ENCODE peak calls at places on chromosomes 16 and 17, in seven cellular contexts. P is adrenal gland, W is gastrocnemius medialis, R is body of pancreas, B is uterus, U is GM12878, N is suprapubic skin. S is an unnamed sample.

GRCh38 chr16:27625050-27625697 is 75.2 kb downstream of the KATNIP start:
- DNase-seq in N (no peak), B (no peak), P (peak), W (no peak), R (peak), U (no peak), S (no peak)

GRCh38 chr17:35801583-35802224 is 6.3 kb upstream of the MMP28 start:
- DNase-seq in R (peak), B (peak), U (no peak), N (no peak), P (peak), W (peak), S (no peak)

GRCh38 chr17:82973456-82974135 is 105.8 kb upstream of the METRNL start:
- DNase-seq in N (no peak), P (no peak), W (no peak), R (no peak), B (no peak), U (no peak), S (peak)

GRCh38 chr17:34299918-34300600 is 14.5 kb downstream of the CCL11 start:
- DNase-seq in U (no peak), R (no peak), W (no peak), N (no peak), B (no peak), P (no peak), S (no peak)

GRCh38 chr16:11379420-11379819 is 34.2 kb downstream of the RMI2 start:
- DNase-seq in W (no peak), N (no peak), U (peak), B (no peak), R (peak), P (peak), S (no peak)

GRCh38 chr17:48153711-48154642 is 46.4 kb downstream of the SNX11 start:
- DNase-seq in P (peak), R (peak), N (no peak), W (no peak), U (no peak), B (no peak), S (no peak)

GRCh38 chr17:13230908-13231307 is 213.1 kb upstream of the ELAC2 start:
- DNase-seq in B (no peak), R (no peak), W (no peak), U (no peak), P (no peak), N (no peak), S (no peak)

GRCh38 chr17:61218438-61218837 is 181.2 kb upstream of the TBX2 start:
- DNase-seq in B (no peak), P (no peak), U (no peak), N (no peak), W (no peak), R (no peak), S (no peak)

GRCh38 chr17:73600103-73600871 is 44.0 kb downstream of the SDK2 start:
- DNase-seq in N (no peak), P (no peak), R (no peak), U (no peak), W (no peak), B (no peak), S (no peak)

GRCh38 chr16:9847146-9847545 is 335.1 kb downstream of the GRIN2A start:
- DNase-seq in P (no peak), W (no peak), N (no peak), U (no peak), R (no peak), B (no peak), S (no peak)

GRCh38 chr17:79954281-79955166 is 81.1 kb downstream of the TBC1D16 start:
- DNase-seq in R (peak), W (no peak), N (no peak), B (peak), P (no peak), U (no peak), S (no peak)

GRCh38 chr17:51354908-51355307 is 94.6 kb downstream of the UTP18 start:
- DNase-seq in R (no peak), W (no peak), U (no peak), N (no peak), B (no peak), P (no peak), S (no peak)

GRCh38 chr16:47132310-47132709 is 11.4 kb downstream of the NETO2 start:
- DNase-seq in R (no peak), W (no peak), N (no peak), U (no peak), P (no peak), B (no peak), S (no peak)

GRCh38 chr17:28497931-28498330 is 8.2 kb upstream of the FOXN1 start:
- DNase-seq in P (no peak), U (no peak), B (no peak), R (peak), N (no peak), W (no peak), S (no peak)

GRCh38 chr16:86634290-86634689 is 55.9 kb downstream of the FOXL1 start:
- DNase-seq in N (no peak), U (no peak), R (no peak), W (no peak), P (no peak), B (no peak), S (no peak)

GRCh38 chr17:8503807-8504206 is 68.1 kb downstream of the NDEL1 start:
- DNase-seq in W (no peak), N (no peak), R (no peak), U (no peak), P (no peak), B (no peak), S (no peak)

GRCh38 chr17:2083613-2084128 is 28.8 kb downstream of the HIC1 start:
- DNase-seq in U (peak), N (no peak), R (no peak), B (no peak), W (no peak), P (peak), S (no peak)

GRCh38 chr17:15384142-15384803 is 42.9 kb upstream of the TEKT3 start:
- DNase-seq in U (no peak), B (peak), R (peak), W (peak), N (peak), P (peak), S (peak)

GRCh38 chr17:50562266-50563094 is 2.0 kb downstream of the CACNA1G start:
- DNase-seq in B (no peak), P (no peak), U (no peak), R (no peak), W (no peak), N (no peak), S (no peak)

GRCh38 chr16:68283840-68284595 is 19.7 kb downstream of the SLC7A6 start:
- DNase-seq in N (peak), P (no peak), R (no peak), W (peak), U (no peak), B (no peak), S (no peak)

GRCh38 chr17:62713096-62713870 is 85.8 kb downstream of the MRC2 start:
- DNase-seq in P (no peak), R (no peak), B (no peak), N (no peak), U (no peak), W (no peak), S (no peak)

GRCh38 chr16:83940630-83941378 is 12.2 kb upstream of the OSGIN1 start:
- DNase-seq in P (no peak), B (no peak), R (no peak), N (no peak), U (no peak), W (no peak), S (no peak)

GRCh38 chr17:55004484-55004883 is 35.9 kb downstream of the STXBP4 start:
- DNase-seq in N (no peak), U (no peak), B (no peak), W (no peak), P (no peak), R (no peak), S (no peak)

GRCh38 chr16:29306201-29306600 is 100.3 kb downstream of the NPIPB11 start:
- DNase-seq in B (no peak), R (no peak), W (no peak), U (no peak), P (no peak), N (no peak), S (no peak)

GRCh38 chr16:3023415-3023668 is 400 bp downstream of the HCFC1R1 start:
- DNase-seq in U (no peak), N (no peak), P (peak), W (peak), R (peak), B (peak), S (no peak)

GRCh38 chr17:4090898-4091297 is 51.9 kb downstream of the ZZEF1 start:
- DNase-seq in P (no peak), N (no peak), B (no peak), W (peak), R (no peak), U (no peak), S (no peak)

GRCh38 chr16:71347146-71347545 is 11.4 kb upstream of the CALB2 start:
- DNase-seq in N (no peak), B (no peak), P (no peak), U (no peak), W (no peak), R (no peak), S (peak)

GRCh38 chr17:74569392-74570003 is 2.2 kb upstream of the CD300H start:
- DNase-seq in W (peak), U (no peak), B (peak), R (peak), P (peak), N (no peak), S (no peak)

GRCh38 chr17:65051922-65052321 is 4.6 kb downstream of the GNA13 start:
- DNase-seq in R (no peak), B (no peak), N (no peak), P (no peak), W (no peak), U (no peak), S (no peak)

GRCh38 chr16:56481468-56482112 is 30.2 kb downstream of the OGFOD1 start:
- DNase-seq in U (no peak), N (no peak), R (no peak), B (no peak), P (no peak), W (peak), S (no peak)

GRCh38 chr16:67241008-67241900 is 6.0 kb downstream of the FHOD1 start:
- DNase-seq in N (no peak), W (peak), P (peak), R (peak), U (no peak), B (no peak), S (no peak)

GRCh38 chr17:69608114-69608513 is 193.6 kb downstream of the MAP2K6 start:
- DNase-seq in B (no peak), P (no peak), N (no peak), R (no peak), U (no peak), W (no peak), S (no peak)

GRCh38 chr17:10019941-10020403 is 114.9 kb upstream of the RCVRN start:
- DNase-seq in W (no peak), P (no peak), B (no peak), R (no peak), N (no peak), U (no peak), S (no peak)

GRCh38 chr17:71530227-71530626 is 590.6 kb upstream of the SOX9 start:
- DNase-seq in B (no peak), R (no peak), N (no peak), P (no peak), W (no peak), U (no peak), S (no peak)

GRCh38 chr17:61457226-61457983 is 5.2 kb downstream of the TBX4 start:
- DNase-seq in P (no peak), R (no peak), B (no peak), U (no peak), W (no peak), N (no peak), S (peak)

GRCh38 chr16:3934491-3935185 is 54.1 kb upstream of the CREBBP start:
- DNase-seq in R (no peak), N (peak), P (no peak), U (no peak), W (no peak), B (no peak), S (no peak)

GRCh38 chr16:25395528-25395927 is 137.9 kb upstream of the ZKSCAN2 start:
- DNase-seq in B (no peak), U (no peak), P (no peak), R (no peak), W (no peak), N (no peak), S (no peak)

GRCh38 chr17:19331134-19331533 is 31.4 kb downstream of the B9D1 start:
- DNase-seq in U (no peak), W (no peak), N (no peak), B (peak), P (no peak), R (no peak), S (no peak)

GRCh38 chr17:4845128-4845527 is 12.0 kb downstream of the MINK1 start:
- DNase-seq in U (no peak), B (no peak), P (peak), R (no peak), N (no peak), W (no peak), S (no peak)

GRCh38 chr16:85197611-85198566 is 85.6 kb upstream of the CIBAR2 start:
- DNase-seq in N (no peak), W (no peak), B (no peak), U (no peak), R (peak), P (peak), S (no peak)
- H3K27ac ChIP-seq in N (no peak), W (peak), B (peak), U (no peak), R (peak), P (peak), S (no peak)

DNA sequence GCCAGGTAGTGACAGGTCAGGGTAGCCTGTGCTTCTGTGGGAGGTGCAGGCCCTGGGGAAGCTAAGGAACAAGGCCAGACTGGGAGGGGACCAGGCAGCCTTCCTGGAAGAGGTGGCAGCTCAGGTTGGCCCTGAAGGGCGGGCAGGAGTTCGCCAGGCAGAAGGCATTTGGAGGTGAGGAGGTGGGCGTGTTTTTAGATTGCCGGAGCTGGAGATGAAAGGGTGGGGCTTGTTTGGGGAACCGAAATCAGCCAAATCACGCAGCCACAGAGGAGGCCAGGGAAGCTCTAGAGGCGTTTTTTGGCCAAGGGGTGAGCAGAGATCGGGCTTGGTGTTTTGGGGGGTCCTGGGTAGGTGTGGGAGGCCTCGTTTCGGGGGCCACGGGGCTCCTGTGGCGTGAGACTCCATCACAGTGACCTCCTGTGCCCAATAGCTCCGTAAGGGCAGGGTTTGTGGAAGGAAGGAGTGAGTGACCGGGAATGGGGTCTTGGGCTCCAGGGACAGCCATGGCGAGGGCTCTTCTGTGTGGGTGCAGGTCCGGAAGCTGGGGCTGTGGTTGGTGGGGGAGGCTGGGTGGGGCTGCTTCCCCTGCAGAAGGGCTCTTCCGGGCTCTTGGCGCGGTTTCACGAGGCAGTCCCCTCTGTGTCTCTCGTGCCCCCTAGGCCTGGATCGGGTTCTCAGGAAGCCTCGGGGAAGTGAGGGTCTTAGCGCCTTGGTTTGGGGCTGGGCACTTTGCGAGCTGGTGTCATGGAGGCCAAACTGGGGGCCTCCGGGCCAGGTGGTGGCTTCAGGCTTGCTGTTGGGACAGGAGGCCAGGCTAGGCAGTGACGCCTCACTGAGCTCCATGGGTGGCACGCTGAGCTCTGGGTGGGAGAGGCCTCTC is 7.8 kb downstream of the ADCY7 start:
- DNase-seq in N (peak), B (no peak), P (peak), R (no peak), W (peak), U (peak), S (no peak)
- TF ChIP-seq POLR2A in N (no peak), B (no peak), P (no peak), R (no peak), W (no peak), U (peak), S (no peak)

GRCh38 chr16:4938683-4939030 is 1.7 kb upstream of the PPL start:
- DNase-seq in N (no peak), P (no peak), U (no peak), R (no peak), W (no peak), B (no peak), S (no peak)
- H3K27ac ChIP-seq in N (peak), P (no peak), U (no peak), R (peak), W (no peak), B (no peak), S (peak)

GRCh38 chr16:17556276-17557052 is 85.7 kb upstream of the XYLT1 start:
- DNase-seq in P (no peak), B (no peak), U (no peak), W (no peak), R (no peak), N (no peak), S (no peak)

GRCh38 chr16:17561056-17561455 is 90.3 kb upstream of the XYLT1 start:
- DNase-seq in P (no peak), R (peak), U (no peak), N (no peak), W (no peak), B (no peak), S (no peak)

GRCh38 chr16:17557480-17557879 is 86.7 kb upstream of the XYLT1 start:
- DNase-seq in P (no peak), B (no peak), N (no peak), W (no peak), U (no peak), R (no peak), S (no peak)

GRCh38 chr16:17563340-17563739 is 92.6 kb upstream of the XYLT1 start:
- DNase-seq in P (no peak), B (no peak), N (no peak), U (no peak), R (no peak), W (no peak), S (no peak)

DNA sequence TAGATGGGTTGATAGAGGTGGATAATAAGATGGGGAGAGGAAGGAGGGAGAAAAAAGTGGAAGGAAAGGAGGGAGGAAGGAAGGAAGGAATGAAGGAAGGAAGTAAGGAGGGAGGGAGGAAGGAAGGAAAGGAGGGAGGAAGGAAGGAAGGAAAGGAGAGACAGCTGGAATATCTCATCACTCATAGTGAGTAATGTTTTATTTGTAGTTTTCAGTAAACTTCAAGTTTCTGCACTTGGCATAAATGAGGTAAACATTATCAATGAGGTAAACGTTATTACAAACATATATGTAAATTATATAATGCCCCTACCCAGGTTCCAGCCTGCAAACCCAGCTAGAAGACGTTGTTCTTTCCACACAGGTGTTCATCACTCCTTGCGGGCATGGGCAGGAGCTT is 89.8 kb upstream of the XYLT1 start:
- DNase-seq in W (no peak), N (no peak), B (no peak), R (no peak), U (no peak), P (no peak), S (no peak)
- TF ChIP-seq POLR2A in W (no peak), N (no peak), B (no peak), R (no peak), U (no peak), P (no peak), S (no peak)

GRCh38 chr17:17873450-17873991 is 36.7 kb upstream of the SREBF1 start:
- DNase-seq in P (no peak), U (no peak), N (no peak), W (no peak), R (no peak), B (no peak), S (no peak)
- H3K27ac ChIP-seq in P (no peak), U (no peak), N (no peak), W (no peak), R (no peak), B (no peak), S (no peak)

GRCh38 chr16:490768-491167 is 36.7 kb upstream of the CAPN15 start:
- DNase-seq in W (no peak), R (no peak), B (no peak), U (no peak), N (no peak), P (no peak), S (no peak)
- TF ChIP-seq POLR2A in W (no peak), R (no peak), B (no peak), U (no peak), N (no peak), P (no peak), S (no peak)

DNA sequence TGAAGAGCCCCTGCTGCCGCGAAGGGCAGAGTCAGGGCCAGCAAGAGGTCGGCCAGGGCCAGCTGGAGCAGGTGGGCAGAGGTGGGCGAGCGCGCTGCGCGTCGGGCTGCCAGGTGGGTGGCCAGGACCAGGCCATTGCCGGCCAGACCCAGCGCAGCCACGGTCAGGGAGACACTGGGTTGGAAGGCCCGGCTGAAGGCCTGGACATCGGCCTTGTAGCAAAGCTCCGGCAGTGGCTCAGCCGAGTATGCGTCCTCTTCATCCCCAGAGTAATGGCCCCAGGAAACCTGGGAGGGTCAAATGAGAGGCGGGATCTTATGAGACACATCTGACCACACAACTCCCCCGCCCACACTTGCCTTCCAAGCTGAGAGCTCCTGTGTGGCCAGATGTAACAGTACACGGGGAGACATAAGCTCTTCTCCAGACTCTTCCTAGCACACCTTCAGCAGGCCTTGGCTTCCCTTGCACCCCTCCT is 1.3 kb downstream of the CCR10 start:
- DNase-seq in W (peak), P (no peak), B (peak), N (no peak), U (no peak), R (no peak), S (no peak)
- H3K27ac ChIP-seq in W (peak), P (peak), B (peak), N (peak), U (peak), R (peak), S (peak)